ENCODE peak calls at places on chromosomes 3 and 15, in ten cellular contexts. Q is GM12864, M is RWPE1, H is mesothelial cell of epicardium, R is fibroblast of pulmonary artery, V is HFF-Myc, N is cardiac fibroblast, E is retinal pigment epithelial cell, I is dorsolateral prefrontal cortex, W is cardiac muscle cell. C is an unnamed sample.
A peak's percentile ranks its signal among the peaks of the same experiment; 100 is the strongest.

GRCh38 chr15:50183112-50183794 is 1.3 kb downstream of the SLC27A2 start:
- DNase-seq in Q (no peak), N (no peak), H (no peak), W (no peak), I (no peak), V (no peak), E (no peak), M (no peak), R (no peak), C (no peak)

GRCh38 chr3:73422556-73422955 is 202.2 kb downstream of the PDZRN3 start:
- DNase-seq in I (no peak), M (no peak), E (no peak), R (no peak), N (peak; percentile 36), H (no peak), Q (no peak), W (peak; percentile 35), V (no peak), C (no peak)

GRCh38 chr3:90015688-90016356 is 908.4 kb downstream of the EPHA3 start:
- DNase-seq in V (no peak), E (no peak), W (peak; percentile 86), H (no peak), R (peak; percentile 87), I (no peak), N (peak; percentile 96), M (peak; percentile 26), Q (no peak), C (peak; percentile 62)

GRCh38 chr3:120850326-120851295 is 57.4 kb upstream of the STXBP5L start:
- DNase-seq in M (no peak), R (no peak), Q (no peak), V (no peak), I (no peak), W (no peak), E (no peak), H (no peak), N (no peak), C (no peak)

GRCh38 chr3:143302638-143303171 is 183.1 kb downstream of the CHST2 start:
- DNase-seq in I (no peak), R (peak; percentile 75), Q (no peak), E (peak; percentile 37), H (no peak), N (peak; percentile 82), M (peak; percentile 56), W (peak; percentile 87), V (peak; percentile 72), C (no peak)

GRCh38 chr15:75578206-75578947 is 738 bp downstream of the PTPN9 start:
- DNase-seq in M (peak; percentile 41), E (no peak), W (no peak), Q (no peak), R (no peak), V (no peak), N (peak; percentile 10), H (peak; percentile 21), I (no peak), C (no peak)

GRCh38 chr15:96345560-96346389 is 15.3 kb downstream of the NR2F2 start:
- DNase-seq in R (peak; percentile 87), W (peak; percentile 85), N (peak; percentile 87), I (no peak), Q (no peak), V (no peak), E (no peak), M (peak; percentile 64), H (peak; percentile 20), C (no peak)

GRCh38 chr15:93460717-93461116 is 371.7 kb upstream of the RGMA start:
- DNase-seq in M (no peak), R (no peak), I (no peak), V (no peak), N (no peak), Q (no peak), E (peak; percentile 64), W (no peak), H (no peak), C (no peak)

GRCh38 chr3:9942164-9942563 is 8.5 kb downstream of the CRELD1 start:
- DNase-seq in R (no peak), V (no peak), M (no peak), H (no peak), Q (no peak), I (no peak), W (no peak), E (no peak), N (no peak), C (no peak)

GRCh38 chr15:36926422-36926815 is 173.9 kb downstream of the MEIS2 start:
- DNase-seq in H (no peak), R (no peak), Q (no peak), N (no peak), E (no peak), I (no peak), M (no peak), V (no peak), W (no peak), C (no peak)

GRCh38 chr3:78571486-78571885 is 1196.3 kb downstream of the ROBO1 start:
- DNase-seq in H (no peak), N (no peak), I (no peak), M (no peak), R (no peak), V (no peak), E (no peak), Q (no peak), W (no peak), C (no peak)

GRCh38 chr3:28171962-28172361 is 69.5 kb upstream of the CMC1 start:
- DNase-seq in N (peak; percentile 15), I (no peak), W (peak; percentile 1), M (no peak), H (no peak), Q (no peak), R (no peak), V (no peak), E (no peak), C (no peak)

GRCh38 chr3:11764931-11765363 is 81.7 kb downstream of the TAMM41 start:
- DNase-seq in W (peak; percentile 44), I (no peak), Q (no peak), E (peak; percentile 99), N (peak; percentile 38), R (peak; percentile 61), H (no peak), V (peak; percentile 37), M (peak; percentile 56), C (no peak)

GRCh38 chr3:157075693-157076420 is 84.1 kb downstream of the CCNL1 start:
- DNase-seq in I (no peak), M (no peak), N (peak; percentile 24), R (no peak), H (no peak), V (no peak), Q (no peak), W (no peak), E (no peak), C (no peak)

GRCh38 chr3:42535981-42536784 is 33.7 kb downstream of the VIPR1 start:
- DNase-seq in W (peak; percentile 34), R (peak; percentile 52), E (no peak), M (peak; percentile 21), N (peak; percentile 29), I (no peak), V (no peak), Q (no peak), H (no peak), C (no peak)

GRCh38 chr15:23072633-23073032 is 33.3 kb upstream of the TUBGCP5 start:
- DNase-seq in W (no peak), I (no peak), M (no peak), V (no peak), Q (no peak), H (no peak), E (no peak), R (no peak), N (no peak), C (no peak)

GRCh38 chr15:23073890-23074631 is 34.7 kb upstream of the TUBGCP5 start:
- DNase-seq in E (no peak), H (no peak), Q (no peak), R (no peak), N (no peak), V (no peak), W (no peak), I (no peak), M (peak; percentile 22), C (no peak)

GRCh38 chr15:23067416-23067815 is 28.0 kb upstream of the TUBGCP5 start:
- DNase-seq in I (no peak), N (no peak), H (no peak), W (no peak), E (no peak), V (no peak), M (no peak), R (no peak), Q (no peak), C (no peak)

GRCh38 chr15:23065836-23066235 is 26.5 kb upstream of the TUBGCP5 start:
- DNase-seq in I (no peak), R (no peak), Q (no peak), V (no peak), M (no peak), H (no peak), N (no peak), E (no peak), W (no peak), C (no peak)

GRCh38 chr15:23069496-23070166 is 30.3 kb upstream of the TUBGCP5 start:
- DNase-seq in Q (no peak), I (no peak), E (no peak), N (no peak), M (peak; percentile 20), W (no peak), V (no peak), H (no peak), R (no peak), C (no peak)
- TF ChIP-seq CTCF in Q (peak; percentile 25), I (no peak), E (peak; percentile 4), N (no peak), M (peak; percentile 16), W (no peak), V (no peak), H (no peak), R (peak; percentile 5), C (no peak)

DNA sequence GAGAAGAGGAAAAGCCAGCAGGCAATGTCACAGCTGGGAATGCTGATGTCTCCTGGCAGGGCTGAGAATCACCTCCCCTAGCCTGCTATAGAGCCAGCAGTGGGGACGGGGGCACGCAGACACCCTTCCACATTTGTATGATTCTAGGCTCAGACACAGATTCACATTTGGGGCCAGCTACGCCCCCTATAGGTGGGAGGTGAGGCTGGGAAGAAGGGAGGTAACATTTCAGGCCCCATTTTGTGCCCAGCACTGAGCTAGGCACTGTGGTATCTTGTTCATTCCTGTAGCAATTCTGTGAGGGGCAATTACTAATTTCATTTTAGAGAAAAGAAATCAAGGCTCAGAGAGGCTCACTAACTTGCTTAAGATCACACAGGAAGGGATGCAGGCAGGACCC is 15.9 kb upstream of the ACAD9 start:
- DNase-seq in H (no peak), Q (no peak), R (no peak), N (no peak), M (no peak), V (no peak), I (no peak), W (no peak), E (no peak), C (no peak)
- TF ChIP-seq CTCF in H (no peak), Q (peak; percentile 49), R (peak; percentile 25), N (peak; percentile 27), M (peak; percentile 10), V (peak; percentile 57), I (no peak), W (peak; percentile 34), E (peak; percentile 33), C (no peak)

GRCh38 chr15:60787737-60788513 is 309.0 kb upstream of the ICE2 start:
- DNase-seq in E (no peak), N (no peak), W (no peak), R (no peak), M (peak; percentile 10), H (no peak), V (no peak), I (no peak), Q (no peak), C (no peak)
- TF ChIP-seq CTCF in E (peak; percentile 54), N (peak; percentile 65), W (peak; percentile 44), R (peak; percentile 50), M (peak; percentile 29), H (peak; percentile 34), V (peak; percentile 57), I (no peak), Q (peak; percentile 75), C (no peak)

GRCh38 chr3:97940034-97940433 is 32.2 kb downstream of the RIOX2 start:
- DNase-seq in R (peak; percentile 26), I (no peak), Q (no peak), M (no peak), E (no peak), V (no peak), W (no peak), H (no peak), N (peak; percentile 19), C (no peak)
- TF ChIP-seq CTCF in R (no peak), I (no peak), Q (peak; percentile 5), M (no peak), E (no peak), V (no peak), W (no peak), H (no peak), N (no peak), C (no peak)

C was measured in ascending aorta.